ENCODE peak calls at places on chromosomes 1 and 21, in ten cellular contexts. H is CD8-positive, alpha-beta T cell; G is thoracic aorta; I is CD8-positive, alpha-beta memory T cell; N is tibial artery; T is NT2/D1; X is DND-41; J is fibroblast of lung; Y is kidney epithelial cell; Z is GM23248. U is an unnamed sample. For H3K36me3 and H3K27me3, the result is how much of the 10 kb centered on the place peaks cover.

GRCh38 chr1:16396591-16396990 is 29.5 kb downstream of the SZRD1 start:
- DNase-seq in H (no peak), G (no peak), I (no peak), N (peak), T (no peak), X (no peak), J (peak), Y (peak), Z (peak), U (no peak)

GRCh38 chr1:8427493-8427892 is 109.6 kb downstream of the SLC45A1 start:
- DNase-seq in H (peak), G (no peak), I (no peak), N (no peak), T (no peak), X (peak), J (no peak), Y (no peak), Z (no peak), U (no peak)

GRCh38 chr1:67004176-67004575 is 49.8 kb downstream of the SLC35D1 start:
- DNase-seq in H (no peak), G (no peak), I (no peak), N (no peak), T (no peak), X (no peak), J (no peak), Y (no peak), Z (no peak), U (no peak)

GRCh38 chr1:22224091-22224490 is 81.2 kb upstream of the WNT4 start:
- DNase-seq in H (no peak), G (no peak), I (no peak), N (no peak), T (no peak), X (no peak), J (no peak), Y (no peak), Z (no peak), U (no peak)

GRCh38 chr1:3470650-3471355 is 16.3 kb downstream of the ARHGEF16 start:
- DNase-seq in H (peak), G (no peak), I (no peak), N (no peak), T (no peak), X (no peak), J (no peak), Y (no peak), Z (no peak), U (no peak)

GRCh38 chr21:40373760-40374159 is 473.2 kb downstream of the DSCAM start:
- DNase-seq in H (no peak), G (no peak), I (no peak), N (no peak), T (no peak), X (no peak), J (peak), Y (no peak), Z (no peak), U (no peak)

GRCh38 chr1:176765608-176766007 is 302.6 kb downstream of the PAPPA2 start:
- DNase-seq in H (no peak), G (no peak), I (no peak), N (no peak), T (no peak), X (no peak), J (no peak), Y (no peak), Z (no peak), U (peak)

GRCh38 chr1:37575692-37576091 is 19.0 kb downstream of the DNALI1 start:
- DNase-seq in H (no peak), G (no peak), I (no peak), N (no peak), T (no peak), X (no peak), J (peak), Y (no peak), Z (peak), U (no peak)

GRCh38 chr1:23343246-23344110 is 606 bp downstream of the HNRNPR start:
- DNase-seq in H (no peak), G (no peak), I (no peak), N (no peak), T (no peak), X (peak), J (peak), Y (peak), Z (peak), U (peak)

GRCh38 chr1:245319161-245319560 is 164.4 kb downstream of the KIF26B start:
- DNase-seq in H (no peak), G (no peak), I (no peak), N (no peak), T (no peak), X (no peak), J (no peak), Y (no peak), Z (no peak), U (no peak)

GRCh38 chr1:34108269-34108668 is 56.8 kb downstream of the CSMD2 start:
- DNase-seq in H (no peak), G (no peak), I (no peak), N (no peak), T (no peak), X (no peak), J (no peak), Y (no peak), Z (no peak), U (no peak)

GRCh38 chr1:150405660-150406059 is 41.7 kb downstream of the RPRD2 start:
- DNase-seq in H (no peak), G (no peak), I (no peak), N (no peak), T (no peak), X (no peak), J (no peak), Y (no peak), Z (no peak), U (no peak)

GRCh38 chr1:150408800-150409199 is 44.9 kb downstream of the RPRD2 start:
- DNase-seq in H (no peak), G (no peak), I (no peak), N (no peak), T (no peak), X (no peak), J (no peak), Y (no peak), Z (no peak), U (no peak)

GRCh38 chr1:150407330-150407729 is 43.4 kb downstream of the RPRD2 start:
- DNase-seq in H (no peak), G (no peak), I (no peak), N (no peak), T (no peak), X (no peak), J (no peak), Y (no peak), Z (no peak), U (peak)

GRCh38 chr1:150406483-150406882 is 42.5 kb downstream of the RPRD2 start:
- DNase-seq in H (no peak), G (no peak), I (no peak), N (no peak), T (no peak), X (no peak), J (peak), Y (no peak), Z (no peak), U (no peak)

DNA sequence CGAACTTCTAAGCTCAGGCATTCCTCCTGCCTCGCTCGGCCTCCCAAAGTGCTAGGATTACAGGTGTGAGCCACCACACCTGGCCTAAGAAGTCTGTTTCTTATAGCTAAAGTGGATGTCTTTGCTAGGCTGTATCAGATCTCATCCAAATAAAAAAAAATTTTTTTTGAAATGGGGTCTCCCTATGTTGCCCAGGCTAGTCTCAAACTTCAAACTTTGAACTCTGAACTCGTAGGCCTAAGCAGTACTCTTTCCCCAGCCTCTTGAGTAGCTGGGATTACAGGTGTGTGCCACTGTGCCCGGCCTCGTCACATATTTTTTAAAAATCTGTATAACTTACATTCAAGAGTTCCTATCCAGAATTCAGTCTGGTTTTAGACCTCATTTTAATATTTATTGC is 40.5 kb downstream of the RPRD2 start:
- DNase-seq in H (no peak), G (no peak), I (no peak), N (no peak), T (no peak), X (no peak), J (no peak), Y (no peak), Z (no peak), U (no peak)
- H3K4me3 ChIP-seq in H (no peak), G (no peak), I (no peak), N (no peak), T (no peak), X (no peak), J (no peak), Y (no peak), Z (no peak), U (no peak)

DNA sequence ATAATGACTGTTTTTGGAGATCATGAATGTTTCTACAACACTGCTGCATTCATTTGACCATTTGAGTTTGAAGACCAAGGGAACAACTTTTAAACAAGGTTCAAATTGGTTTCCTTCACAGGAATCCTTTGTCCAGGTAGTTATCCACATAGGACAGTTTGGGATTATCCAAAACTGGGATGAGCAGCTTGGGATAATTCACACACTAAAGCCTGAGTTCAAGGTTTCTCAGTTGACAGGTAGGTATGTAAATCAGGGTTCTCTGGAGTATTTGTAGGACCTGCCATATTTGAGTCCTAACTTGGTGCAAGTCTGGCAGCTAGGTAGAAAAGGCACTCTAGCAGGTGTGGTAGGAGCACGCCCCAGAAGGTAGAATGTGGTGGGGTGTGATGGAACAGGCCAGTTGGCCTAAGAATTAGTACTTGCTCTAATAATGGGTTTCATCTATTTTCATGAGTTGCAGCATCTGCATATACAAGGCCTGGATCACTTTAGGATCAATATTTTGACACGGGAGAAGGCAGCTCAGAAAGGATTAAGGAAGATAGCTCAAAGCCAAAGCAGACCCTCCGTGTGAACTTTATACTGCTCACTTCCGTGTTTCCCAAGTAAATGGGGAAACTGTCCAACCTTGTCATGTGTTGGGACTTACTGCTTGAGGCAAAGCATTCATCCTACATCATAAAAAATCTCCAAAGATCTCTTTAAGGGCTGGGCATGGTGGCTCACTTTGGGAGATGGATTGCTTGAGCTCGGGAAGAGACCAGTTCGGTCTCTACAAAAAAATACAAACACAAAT is 14.1 kb upstream of the RAB42 start:
- DNase-seq in H (no peak), G (no peak), I (no peak), N (no peak), T (no peak), X (no peak), J (no peak), Y (no peak), Z (no peak), U (no peak)
- H3K36me3 ChIP-seq in H (under half), G (under half), I (under half), N (half or more), T (half or more), X (half or more), J (under half), Y (under half), Z (under half), U (under half)

DNA sequence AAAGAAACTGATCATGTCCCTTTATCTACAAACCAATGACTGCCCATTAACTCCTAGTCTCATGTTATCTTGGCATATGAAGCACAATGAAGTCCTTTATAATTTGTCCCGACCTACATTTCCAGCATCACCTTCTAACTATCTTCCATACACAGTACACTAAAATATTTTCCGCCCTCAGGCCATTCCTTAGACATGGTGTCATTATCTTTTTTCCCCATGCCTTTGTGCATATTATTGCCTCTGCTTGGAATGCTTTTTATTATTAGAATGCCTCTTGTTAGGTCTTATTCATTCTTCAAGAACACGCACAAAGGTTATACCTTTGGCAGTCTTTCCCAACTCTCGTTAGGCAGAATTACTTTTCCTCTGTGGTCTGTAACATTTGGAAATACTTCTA is 39.6 kb downstream of the ATG4C start:
- DNase-seq in H (no peak), G (no peak), I (no peak), N (no peak), T (no peak), X (no peak), J (peak), Y (no peak), Z (peak), U (no peak)
- H3K27me3 ChIP-seq in H (under half), G (under half), I (under half), N (under half), T (under half), X (under half), J (under half), Y (under half), Z (under half), U (under half)

GRCh38 chr1:20212685-20213331 is 26.5 kb upstream of the PLA2G2C start:
- DNase-seq in H (peak), G (no peak), I (peak), N (peak), T (peak), X (peak), J (peak), Y (peak), Z (peak), U (peak)
- H3K4me3 ChIP-seq in H (no peak), G (no peak), I (no peak), N (no peak), T (no peak), X (no peak), J (no peak), Y (no peak), Z (no peak), U (peak)

GRCh38 chr1:55071477-55071876 is 32.1 kb downstream of the PCSK9 start:
- DNase-seq in H (no peak), G (no peak), I (no peak), N (no peak), T (peak), X (peak), J (peak), Y (no peak), Z (peak), U (peak)
- H3K36me3 ChIP-seq in H (under half), G (half or more), I (under half), N (half or more), T (half or more), X (half or more), J (under half), Y (under half), Z (half or more), U (under half)

GRCh38 chr1:91850708-91851107 is 35.2 kb downstream of the TGFBR3 start:
- DNase-seq in H (no peak), G (no peak), I (no peak), N (no peak), T (no peak), X (no peak), J (no peak), Y (no peak), Z (no peak), U (no peak)
- H3K27me3 ChIP-seq in H (under half), G (under half), I (under half), N (under half), T (under half), X (under half), J (under half), Y (under half), Z (under half), U (under half)

U was measured in H7.